ENCODE peak calls at places on chromosomes 1 and 21, in six cellular contexts. One of them, this sample, is unnamed.

GRCh38 chr1:236979149-236979890 is 24.9 kb downstream of the MT1HL1 start:
- DNase-seq in K562: no peak
- DNase-seq in GM12891: no peak
- DNase-seq in H1: no peak
- DNase-seq in HepG2: no peak
- DNase-seq in GM12878: no peak
- DNase-seq in this sample: no peak

GRCh38 chr1:41648844-41649243 is 164.4 kb upstream of the EDN2 start:
- DNase-seq in K562: no peak
- DNase-seq in GM12891: no peak
- DNase-seq in H1: no peak
- DNase-seq in HepG2: no peak
- DNase-seq in GM12878: no peak
- DNase-seq in this sample: no peak

GRCh38 chr1:209885403-209886218 is 52.4 kb upstream of the SYT14 start:
- DNase-seq in H1: no peak
- DNase-seq in GM12891: no peak
- DNase-seq in K562: no peak
- DNase-seq in GM12878: no peak
- DNase-seq in HepG2: no peak
- DNase-seq in this sample: no peak

GRCh38 chr1:69569983-69570755 is 2.4 kb downstream of the LRRC7 start:
- DNase-seq in H1: peak; percentile 46
- DNase-seq in GM12891: no peak
- DNase-seq in K562: peak; percentile 6
- DNase-seq in GM12878: no peak
- DNase-seq in HepG2: no peak
- DNase-seq in this sample: no peak

GRCh38 chr1:2322065-2322571 is 69.2 kb downstream of the MORN1 start:
- DNase-seq in HepG2: peak; percentile 34
- DNase-seq in GM12878: no peak
- DNase-seq in K562: no peak
- DNase-seq in GM12891: no peak
- DNase-seq in H1: peak; percentile 74
- DNase-seq in this sample: no peak

GRCh38 chr1:156693858-156694562 is 11.4 kb downstream of the CRABP2 start:
- DNase-seq in K562: peak; percentile 92
- DNase-seq in H1: peak; percentile 68
- DNase-seq in GM12891: no peak
- DNase-seq in GM12878: no peak
- DNase-seq in HepG2: no peak
- DNase-seq in this sample: no peak

GRCh38 chr1:230120949-230121381 is 53.9 kb downstream of the GALNT2 start:
- DNase-seq in GM12891: no peak
- DNase-seq in K562: peak; percentile 67
- DNase-seq in HepG2: peak; percentile 51
- DNase-seq in H1: peak; percentile 77
- DNase-seq in GM12878: no peak
- DNase-seq in this sample: no peak

GRCh38 chr1:64505944-64506658 is 36.2 kb downstream of the CACHD1 start:
- DNase-seq in H1: no peak
- DNase-seq in GM12878: no peak
- DNase-seq in GM12891: no peak
- DNase-seq in HepG2: peak; percentile 13
- DNase-seq in K562: peak; percentile 2
- DNase-seq in this sample: no peak

GRCh38 chr1:3671371-3672180 is 19.3 kb downstream of the TP73 start:
- DNase-seq in HepG2: no peak
- DNase-seq in H1: no peak
- DNase-seq in GM12878: no peak
- DNase-seq in K562: peak; percentile 37
- DNase-seq in GM12891: no peak
- DNase-seq in this sample: no peak

GRCh38 chr21:42593007-42593814 is 60.2 kb upstream of the PDE9A start:
- DNase-seq in K562: peak; percentile 80
- DNase-seq in H1: peak; percentile 85
- DNase-seq in GM12891: peak; percentile 95
- DNase-seq in GM12878: no peak
- DNase-seq in HepG2: peak; percentile 48
- DNase-seq in this sample: peak; percentile 95

GRCh38 chr1:14055442-14056225 is 355.6 kb downstream of the PRDM2 start:
- DNase-seq in GM12878: no peak
- DNase-seq in H1: no peak
- DNase-seq in GM12891: no peak
- DNase-seq in K562: no peak
- DNase-seq in HepG2: no peak
- DNase-seq in this sample: no peak

GRCh38 chr1:2564006-2564814 is 8.0 kb downstream of the TNFRSF14 start:
- DNase-seq in HepG2: no peak
- DNase-seq in H1: no peak
- DNase-seq in K562: no peak
- DNase-seq in GM12878: no peak
- DNase-seq in GM12891: no peak
- DNase-seq in this sample: no peak

GRCh38 chr1:67059331-67059730 is 5.4 kb upstream of the SLC35D1 start:
- DNase-seq in GM12878: no peak
- DNase-seq in GM12891: no peak
- DNase-seq in K562: no peak
- DNase-seq in H1: no peak
- DNase-seq in HepG2: no peak
- DNase-seq in this sample: no peak

GRCh38 chr1:222535455-222535854 is 12.4 kb downstream of the HHIPL2 start:
- DNase-seq in HepG2: no peak
- DNase-seq in K562: no peak
- DNase-seq in GM12878: no peak
- DNase-seq in GM12891: no peak
- DNase-seq in H1: no peak
- DNase-seq in this sample: no peak

DNA sequence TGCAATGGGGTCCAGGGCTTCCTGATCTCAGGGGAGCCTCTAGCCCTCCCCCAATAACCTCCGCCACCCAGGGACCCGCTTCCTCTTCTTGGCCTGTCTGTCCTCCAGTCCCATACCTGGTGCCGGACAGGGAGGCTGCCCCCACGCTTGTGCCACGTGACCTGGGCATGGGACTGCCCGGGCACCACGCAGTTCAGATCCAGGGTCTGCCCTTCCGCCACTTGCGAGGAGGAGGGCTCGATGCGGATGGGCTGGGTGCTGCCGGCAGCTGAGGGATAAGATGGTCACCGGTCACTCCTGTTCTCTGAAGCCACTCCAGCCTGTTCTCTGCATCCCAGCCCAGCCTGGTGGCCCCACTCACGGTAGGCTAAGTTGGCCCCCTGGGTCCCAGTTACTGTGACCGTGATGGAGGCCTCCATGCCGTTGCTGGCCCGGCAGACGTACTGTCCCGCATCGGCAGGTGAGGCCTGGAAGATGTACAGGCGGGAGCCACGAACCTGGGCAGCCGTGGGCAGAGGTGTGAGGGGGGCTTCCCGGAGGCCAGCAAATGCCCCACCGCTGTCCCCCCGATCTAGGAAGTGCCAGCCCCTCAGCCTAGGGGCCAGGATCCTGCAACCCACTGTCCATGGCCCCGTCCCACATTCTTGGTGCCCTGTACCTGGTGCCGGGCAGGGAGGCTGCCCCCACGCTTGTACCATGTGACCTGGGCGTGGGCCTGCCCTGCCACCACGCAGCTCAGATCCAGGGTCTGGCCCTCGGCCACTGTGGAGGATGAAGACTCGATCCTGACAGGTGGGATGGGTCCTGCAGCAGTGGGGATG is 39.6 kb downstream of the LDLRAD2 start:
- DNase-seq in GM12878: no peak
- DNase-seq in GM12891: no peak
- DNase-seq in HepG2: no peak
- DNase-seq in K562: no peak
- DNase-seq in H1: no peak
- DNase-seq in this sample: no peak
- TF ChIP-seq POLR2AphosphoS5 in GM12878: no peak
- TF ChIP-seq POLR2AphosphoS5 in GM12891: no peak
- TF ChIP-seq POLR2AphosphoS5 in HepG2: no peak
- TF ChIP-seq POLR2AphosphoS5 in K562: no peak
- TF ChIP-seq POLR2AphosphoS5 in H1: no peak
- TF ChIP-seq POLR2AphosphoS5 in this sample: no peak

DNA sequence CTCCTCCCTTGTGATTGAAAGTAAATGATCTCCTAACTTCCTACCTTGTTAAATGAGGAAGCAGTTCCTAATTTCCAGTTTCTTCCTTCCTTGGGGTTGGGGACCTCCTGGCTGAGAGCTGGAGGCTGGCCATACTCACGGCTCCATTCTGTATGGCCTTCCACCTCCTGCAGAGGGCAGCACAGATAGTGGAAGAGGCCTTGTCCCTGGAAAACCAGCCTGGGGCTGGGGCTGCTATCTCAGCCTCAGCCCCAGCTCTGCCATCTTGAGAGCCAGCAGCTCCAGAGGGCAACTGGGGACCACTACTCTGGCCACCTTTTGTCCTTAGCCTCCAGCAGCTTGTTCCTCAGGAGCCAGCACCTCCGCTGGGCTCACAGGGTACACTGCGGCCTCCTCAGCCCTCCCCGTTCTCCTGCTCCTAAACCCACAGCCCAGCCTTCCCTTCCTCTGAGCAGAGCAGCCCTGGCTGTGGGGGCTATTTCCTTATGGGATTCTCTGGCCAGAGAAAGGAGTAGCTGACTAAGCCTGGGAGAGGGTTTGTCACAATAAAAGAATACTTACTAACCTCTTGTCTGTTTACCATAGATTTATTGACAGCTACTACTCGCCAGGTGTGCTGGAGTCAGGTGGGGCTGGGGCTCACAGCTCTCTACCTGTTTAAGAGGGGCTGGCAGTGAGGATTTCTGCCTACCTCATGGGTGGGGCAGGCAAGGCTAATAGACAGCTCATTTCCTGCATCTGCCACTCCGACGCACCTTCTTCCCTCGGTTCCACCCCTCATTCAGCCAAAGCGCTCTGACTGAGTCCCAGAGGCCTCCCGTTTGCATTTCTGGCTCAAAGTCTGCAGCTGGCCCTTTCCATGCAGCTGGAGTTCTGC is 6.3 kb downstream of the TMEM234 start:
- DNase-seq in H1: peak; percentile 79
- DNase-seq in HepG2: peak; percentile 61
- DNase-seq in K562: peak; percentile 87
- DNase-seq in GM12891: peak; percentile 56
- DNase-seq in GM12878: no peak
- DNase-seq in this sample: peak; percentile 59
- TF ChIP-seq TAF1 in H1: no peak
- TF ChIP-seq TAF1 in HepG2: no peak
- TF ChIP-seq TAF1 in K562: no peak
- TF ChIP-seq TAF1 in GM12891: no peak
- TF ChIP-seq TAF1 in GM12878: no peak
- TF ChIP-seq TAF1 in this sample: no peak

GRCh38 chr1:93585059-93585966 is 96.3 kb downstream of the BCAR3 start:
- DNase-seq in K562: no peak
- DNase-seq in GM12891: no peak
- DNase-seq in HepG2: peak; percentile 89
- DNase-seq in H1: no peak
- DNase-seq in GM12878: no peak
- DNase-seq in this sample: no peak
- TF ChIP-seq POLR2A in K562: no peak
- TF ChIP-seq POLR2A in GM12891: no peak
- TF ChIP-seq POLR2A in HepG2: peak; percentile 32
- TF ChIP-seq POLR2A in H1: no peak
- TF ChIP-seq POLR2A in GM12878: no peak
- TF ChIP-seq POLR2A in this sample: no peak

GRCh38 chr1:183244466-183244865 is 58.4 kb downstream of the LAMC2 start:
- DNase-seq in GM12878: no peak
- DNase-seq in HepG2: no peak
- DNase-seq in H1: no peak
- DNase-seq in K562: no peak
- DNase-seq in GM12891: no peak
- DNase-seq in this sample: no peak
- TF ChIP-seq POLR2AphosphoS5 in GM12878: no peak
- TF ChIP-seq POLR2AphosphoS5 in HepG2: no peak
- TF ChIP-seq POLR2AphosphoS5 in H1: no peak
- TF ChIP-seq POLR2AphosphoS5 in K562: no peak
- TF ChIP-seq POLR2AphosphoS5 in GM12891: no peak
- TF ChIP-seq POLR2AphosphoS5 in this sample: no peak

GRCh38 chr1:47785561-47786271 is 211.5 kb downstream of the TRABD2B start:
- DNase-seq in H1: peak; percentile 53
- DNase-seq in HepG2: peak; percentile 41
- DNase-seq in GM12891: no peak
- DNase-seq in K562: no peak
- DNase-seq in GM12878: no peak
- DNase-seq in this sample: no peak
- TF ChIP-seq TAF1 in H1: no peak
- TF ChIP-seq TAF1 in HepG2: no peak
- TF ChIP-seq TAF1 in GM12891: no peak
- TF ChIP-seq TAF1 in K562: no peak
- TF ChIP-seq TAF1 in GM12878: no peak
- TF ChIP-seq TAF1 in this sample: no peak

GRCh38 chr21:45041351-45041805 is 33.0 kb upstream of the ADARB1 start:
- DNase-seq in HepG2: no peak
- DNase-seq in H1: no peak
- DNase-seq in GM12891: no peak
- DNase-seq in K562: no peak
- DNase-seq in GM12878: no peak
- DNase-seq in this sample: no peak
- TF ChIP-seq POLR2A in HepG2: no peak
- TF ChIP-seq POLR2A in H1: no peak
- TF ChIP-seq POLR2A in GM12891: no peak
- TF ChIP-seq POLR2A in K562: no peak
- TF ChIP-seq POLR2A in GM12878: no peak
- TF ChIP-seq POLR2A in this sample: no peak

DNA sequence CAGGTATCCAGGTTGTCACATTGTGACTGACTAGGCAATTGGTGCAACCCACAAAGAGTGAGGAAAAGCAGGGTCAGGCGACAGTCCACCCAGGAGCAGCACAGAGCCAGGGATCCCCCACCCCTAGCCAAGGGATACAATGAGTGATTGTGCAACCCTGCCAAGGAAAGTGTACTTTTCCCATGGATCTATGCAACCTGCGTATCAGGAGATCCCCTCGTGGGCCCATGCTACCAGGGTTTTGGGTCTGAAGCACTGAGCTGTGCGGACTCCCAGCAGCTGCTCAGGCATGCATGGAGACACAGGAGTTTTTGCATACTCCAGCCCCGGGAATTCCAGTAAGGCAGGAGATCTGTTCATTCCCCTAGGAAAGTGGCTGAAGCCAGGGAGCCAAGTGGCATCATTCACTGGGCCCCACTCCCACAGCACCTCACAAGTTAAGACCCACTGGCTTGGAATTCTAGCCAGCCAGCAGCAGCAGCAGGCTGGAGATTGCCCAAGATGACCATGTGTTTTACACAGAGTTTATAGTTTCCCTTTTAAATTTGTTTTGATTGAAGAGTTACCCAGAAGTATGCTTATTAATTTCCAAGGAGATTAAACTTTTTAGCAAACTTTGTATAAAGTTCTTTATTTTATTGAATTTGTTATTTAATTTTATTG is 136.0 kb downstream of the LTN1 start:
- DNase-seq in HepG2: peak; percentile 53
- DNase-seq in H1: no peak
- DNase-seq in GM12878: no peak
- DNase-seq in K562: no peak
- DNase-seq in GM12891: no peak
- DNase-seq in this sample: no peak
- TF ChIP-seq POLR2AphosphoS5 in HepG2: no peak
- TF ChIP-seq POLR2AphosphoS5 in H1: no peak
- TF ChIP-seq POLR2AphosphoS5 in GM12878: no peak
- TF ChIP-seq POLR2AphosphoS5 in K562: no peak
- TF ChIP-seq POLR2AphosphoS5 in GM12891: no peak
- TF ChIP-seq POLR2AphosphoS5 in this sample: no peak

GRCh38 chr1:183218981-183219621 is 33.0 kb downstream of the LAMC2 start:
- DNase-seq in K562: peak; percentile 6
- DNase-seq in H1: no peak
- DNase-seq in GM12891: no peak
- DNase-seq in HepG2: no peak
- DNase-seq in GM12878: no peak
- DNase-seq in this sample: no peak
- TF ChIP-seq TAF1 in K562: no peak
- TF ChIP-seq TAF1 in H1: no peak
- TF ChIP-seq TAF1 in GM12891: no peak
- TF ChIP-seq TAF1 in HepG2: no peak
- TF ChIP-seq TAF1 in GM12878: no peak
- TF ChIP-seq TAF1 in this sample: no peak

GRCh38 chr1:154937051-154937987 is 800 bp upstream of the PMVK start:
- DNase-seq in K562: peak; percentile 93
- DNase-seq in H1: peak; percentile 89
- DNase-seq in GM12891: peak; percentile 66
- DNase-seq in GM12878: peak; percentile 82
- DNase-seq in HepG2: peak; percentile 75
- DNase-seq in this sample: peak; percentile 72
- TF ChIP-seq POLR2A in K562: peak; percentile 17
- TF ChIP-seq POLR2A in H1: peak; percentile 45
- TF ChIP-seq POLR2A in GM12891: peak; percentile 36
- TF ChIP-seq POLR2A in GM12878: peak; percentile 28
- TF ChIP-seq POLR2A in HepG2: no peak
- TF ChIP-seq POLR2A in this sample: peak; percentile 60

This sample was measured in GM12892.